ENCODE peak calls at places on chromosomes 7 and 10, in four cellular contexts. E is AML-193, K is endothelial cell, U is pulmonary artery endothelial cell. C is an unnamed sample.

GRCh38 chr7:120658516-120658915 is 199.4 kb downstream of the TSPAN12 start:
- DNase-seq in E (no peak), K (no peak), U (no peak), C (no peak)

GRCh38 chr7:110800984-110801383 is 289.9 kb upstream of the LRRN3 start:
- DNase-seq in E (no peak), K (no peak), U (no peak), C (no peak)

GRCh38 chr10:96560970-96561887 is 25.6 kb downstream of the TM9SF3 start:
- DNase-seq in E (no peak), K (no peak), U (no peak), C (no peak)

GRCh38 chr10:105468769-105469168 is 827.7 kb downstream of the SORCS3 start:
- DNase-seq in E (no peak), K (no peak), U (no peak), C (no peak)

GRCh38 chr10:71711052-71711623 is 8.4 kb downstream of the C10orf105 start:
- DNase-seq in E (no peak), K (no peak), U (no peak), C (no peak)

GRCh38 chr7:104985259-104985617 is 28.8 kb upstream of the KMT2E start:
- DNase-seq in E (no peak), K (no peak), U (no peak), C (no peak)

GRCh38 chr7:17289074-17289665 is 9.3 kb upstream of the AHR start:
- DNase-seq in E (no peak), K (no peak), U (no peak), C (no peak)

GRCh38 chr10:32413513-32413912 is 32.4 kb upstream of the CCDC7 start:
- DNase-seq in E (no peak), K (no peak), U (peak), C (no peak)

GRCh38 chr10:79245539-79246208 is 101.6 kb upstream of the PPIF start:
- DNase-seq in E (peak), K (no peak), U (no peak), C (no peak)

GRCh38 chr10:112271982-112272381 is 11.2 kb upstream of the TECTB start:
- DNase-seq in E (no peak), K (no peak), U (no peak), C (no peak)

GRCh38 chr10:24513155-24513554 is 210.5 kb downstream of the ARHGAP21 start:
- DNase-seq in E (peak), K (peak), U (no peak), C (peak)

GRCh38 chr7:120023494-120024167 is 249.3 kb upstream of the KCND2 start:
- DNase-seq in E (no peak), K (no peak), U (no peak), C (no peak)

GRCh38 chr10:50582061-50582460 is 41.7 kb downstream of the SGMS1 start:
- DNase-seq in E (no peak), K (no peak), U (no peak), C (no peak)

GRCh38 chr7:75042299-75042698 is 31.3 kb downstream of the RCC1L start:
- DNase-seq in E (no peak), K (no peak), U (no peak), C (no peak)

GRCh38 chr10:1069680-1070079 is 13.5 kb downstream of the WDR37 start:
- DNase-seq in E (peak), K (no peak), U (no peak), C (peak)

GRCh38 chr7:158024351-158024715 is 563.3 kb downstream of the PTPRN2 start:
- DNase-seq in E (no peak), K (no peak), U (no peak), C (no peak)

GRCh38 chr7:31858051-31858450 is 171.0 kb downstream of the PPP1R17 start:
- DNase-seq in E (no peak), K (no peak), U (no peak), C (no peak)

GRCh38 chr10:89001024-89001423 is 10.4 kb downstream of the FAS start:
- DNase-seq in E (no peak), K (no peak), U (no peak), C (no peak)

GRCh38 chr10:44398271-44398670 is 13.4 kb upstream of the CXCL12 start:
- DNase-seq in E (no peak), K (no peak), U (no peak), C (no peak)

GRCh38 chr10:74047871-74048270 is 50.0 kb downstream of the VCL start:
- DNase-seq in E (peak), K (no peak), U (no peak), C (peak)

GRCh38 chr10:7808686-7809267 is 9.5 kb upstream of the TAF3 start:
- DNase-seq in E (no peak), K (no peak), U (no peak), C (no peak)

GRCh38 chr7:103628742-103629141 is 182.7 kb upstream of the SLC26A5 start:
- DNase-seq in E (no peak), K (no peak), U (no peak), C (no peak)

GRCh38 chr7:155232911-155233702 is 64.6 kb upstream of the INSIG1 start:
- DNase-seq in E (no peak), K (no peak), U (no peak), C (no peak)

GRCh38 chr7:95772298-95772770 is at the start of gene DYNC1I1:
- DNase-seq in E (no peak), K (peak), U (peak), C (peak)

GRCh38 chr10:19913987-19914386 is 97.8 kb downstream of the PLXDC2 start:
- DNase-seq in E (no peak), K (no peak), U (no peak), C (no peak)

C was measured in Kasumi-1.